ENCODE peak calls at places on chromosomes 7 and 10, in four cellular contexts. H is K562, I is GM12878, R is HepG2. B is an unnamed sample.
A peak's percentile ranks its signal among the peaks of the same experiment; 100 is the strongest.

GRCh38 chr7:105742787-105743186 is 133.6 kb downstream of the ATXN7L1 start:
- DNase-seq in H (no peak), I (no peak), R (no peak), B (no peak)

GRCh38 chr10:70927221-70927943 is 39.0 kb upstream of the PCBD1 start:
- DNase-seq in H (no peak), I (no peak), R (no peak), B (peak; percentile 44)

GRCh38 chr7:141071855-141072547 is 1.9 kb upstream of the TMEM178B start:
- DNase-seq in H (no peak), I (no peak), R (no peak), B (peak; percentile 67)

GRCh38 chr10:35191523-35191922 is 64.9 kb downstream of the CREM start:
- DNase-seq in H (peak; percentile 47), I (no peak), R (no peak), B (no peak)

GRCh38 chr10:110865184-110865803 is 6.4 kb upstream of the PDCD4 start:
- DNase-seq in H (no peak), I (no peak), R (no peak), B (no peak)

GRCh38 chr7:130994378-130995115 is 260.5 kb upstream of the KLF14 start:
- DNase-seq in H (no peak), I (no peak), R (no peak), B (no peak)

GRCh38 chr7:128347573-128348147 is 4.0 kb upstream of the RBM28 start:
- DNase-seq in H (peak; percentile 66), I (no peak), R (peak; percentile 50), B (peak; percentile 89)

GRCh38 chr10:98659951-98660350 is 213.2 kb upstream of the HPS1 start:
- DNase-seq in H (no peak), I (no peak), R (no peak), B (no peak)

GRCh38 chr10:22958338-22958737 is 30.5 kb downstream of the ARMC3 start:
- DNase-seq in H (no peak), I (no peak), R (no peak), B (no peak)

GRCh38 chr10:132102717-132103110 is 37.0 kb downstream of the JAKMIP3 start:
- DNase-seq in H (no peak), I (no peak), R (no peak), B (no peak)

GRCh38 chr7:70693690-70694356 is 438.1 kb upstream of the GALNT17 start:
- DNase-seq in H (no peak), I (no peak), R (no peak), B (peak; percentile 96)

GRCh38 chr10:91556691-91557529 is 76.0 kb downstream of the PPP1R3C start:
- DNase-seq in H (no peak), I (no peak), R (peak; percentile 95), B (no peak)

GRCh38 chr7:44064791-44065430 is 456 bp downstream of the PGAM2 start:
- DNase-seq in H (no peak), I (no peak), R (no peak), B (peak; percentile 71)

GRCh38 chr10:100370976-100371706 is 24.1 kb downstream of the SCD start:
- DNase-seq in H (peak; percentile 75), I (peak; percentile 34), R (peak; percentile 91), B (no peak)

GRCh38 chr7:101739757-101740398 is 77.5 kb upstream of the CUX1 start:
- DNase-seq in H (peak; percentile 52), I (no peak), R (no peak), B (no peak)

GRCh38 chr10:119136084-119136483 is 29.4 kb downstream of the SFXN4 start:
- DNase-seq in H (no peak), I (no peak), R (no peak), B (no peak)

GRCh38 chr10:117311261-117311660 is 64.0 kb downstream of the PDZD8 start:
- DNase-seq in H (no peak), I (no peak), R (no peak), B (no peak)

GRCh38 chr7:32164341-32164996 is 94.3 kb upstream of the PDE1C start:
- DNase-seq in H (peak; percentile 22), I (no peak), R (peak; percentile 43), B (peak; percentile 12)

GRCh38 chr7:50221028-50221427 is 83.5 kb upstream of the IKZF1 start:
- DNase-seq in H (no peak), I (no peak), R (no peak), B (no peak)

GRCh38 chr10:63752318-63752717 is 231.1 kb downstream of the REEP3 start:
- DNase-seq in H (peak; percentile 25), I (no peak), R (no peak), B (no peak)

GRCh38 chr10:3879073-3879472 is 94.1 kb upstream of the KLF6 start:
- DNase-seq in H (no peak), I (no peak), R (peak; percentile 73), B (no peak)

GRCh38 chr7:74568658-74569057 is 88.9 kb upstream of the GTF2I start:
- DNase-seq in H (no peak), I (no peak), R (no peak), B (no peak)

GRCh38 chr10:95755511-95756004 is 405 bp upstream of the ENTPD1 start:
- DNase-seq in H (no peak), I (peak; percentile 90), R (peak; percentile 6), B (no peak)

GRCh38 chr7:73716318-73716890 is 3.1 kb downstream of the STX1A start:
- DNase-seq in H (no peak), I (no peak), R (no peak), B (no peak)

GRCh38 chr10:8588135-8588534 is 533.6 kb downstream of the GATA3 start:
- DNase-seq in H (no peak), I (no peak), R (no peak), B (no peak)

GRCh38 chr7:81195033-81195432 is 276.2 kb upstream of the SEMA3C start:
- DNase-seq in H (no peak), I (no peak), R (peak; percentile 3), B (no peak)

GRCh38 chr10:67878133-67878532 is 6.3 kb upstream of the SIRT1 start:
- DNase-seq in H (no peak), I (no peak), R (no peak), B (no peak)

DNA sequence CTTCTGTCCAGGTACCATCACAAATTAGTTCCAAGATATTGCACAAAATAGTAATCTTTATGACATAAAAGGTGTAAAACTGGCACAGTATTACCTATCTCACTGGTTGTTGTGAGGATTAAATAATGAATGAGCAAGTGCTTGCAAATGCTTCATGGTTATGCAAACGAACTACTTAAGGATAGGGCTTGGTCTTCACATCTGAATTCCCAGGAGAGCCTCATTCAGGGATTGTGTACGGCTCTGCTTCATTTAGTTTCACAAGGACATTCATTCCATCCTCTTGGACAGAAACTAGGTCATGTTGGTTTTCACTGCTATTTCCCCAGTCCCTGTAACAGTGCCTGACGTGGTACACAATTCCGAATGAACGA is 12.1 kb downstream of the ABCA13 start:
- DNase-seq in H (no peak), I (no peak), R (no peak), B (no peak)
- TF ChIP-seq NFIC in H (no peak), I (no peak), R (no peak), B (no peak)

DNA sequence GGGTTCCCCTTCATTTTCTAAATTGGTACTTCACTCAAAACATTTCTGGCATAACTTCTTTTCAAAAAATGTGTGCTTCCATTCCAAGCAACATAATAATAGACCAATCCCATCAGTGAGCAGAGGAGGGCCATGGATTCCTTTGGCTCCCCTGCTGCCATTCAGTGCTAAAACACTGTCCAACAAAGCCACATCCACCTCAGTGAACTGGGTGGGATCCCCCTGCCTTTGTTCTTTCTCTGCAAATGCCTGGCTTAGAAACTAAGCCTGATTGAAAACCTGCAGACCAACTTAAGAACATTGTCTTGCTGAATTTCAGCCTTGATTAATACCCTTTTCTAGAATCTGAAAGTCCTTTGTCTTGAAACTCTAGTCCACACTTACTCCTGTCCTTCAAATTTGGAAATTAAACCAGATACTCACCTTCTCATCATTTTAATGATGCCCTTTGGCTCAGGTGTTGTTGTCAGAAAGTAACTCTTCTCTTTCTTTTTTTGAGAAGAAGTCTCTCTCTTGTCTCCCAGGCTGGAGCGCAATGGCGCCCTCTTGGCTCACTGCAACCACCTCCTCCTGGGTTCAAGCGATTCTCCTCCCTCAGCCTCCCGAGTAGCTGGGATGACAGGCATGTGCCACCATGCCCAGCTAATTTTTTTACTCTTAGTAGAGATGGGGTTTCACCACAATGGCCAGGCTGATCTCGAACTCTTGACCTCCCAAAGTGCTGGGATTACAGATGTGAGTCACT is 132.3 kb downstream of the PLXNA4 start:
- DNase-seq in H (no peak), I (no peak), R (no peak), B (no peak)
- TF ChIP-seq CTCF in H (no peak), I (no peak), R (no peak), B (no peak)

GRCh38 chr10:581776-582330 is 107.6 kb downstream of the DIP2C start:
- DNase-seq in H (no peak), I (no peak), R (no peak), B (no peak)

GRCh38 chr10:576130-576465 is 113.4 kb downstream of the DIP2C start:
- DNase-seq in H (no peak), I (no peak), R (no peak), B (no peak)

GRCh38 chr10:585502-585901 is 104.0 kb downstream of the DIP2C start:
- DNase-seq in H (no peak), I (no peak), R (no peak), B (no peak)

GRCh38 chr10:583433-583832 is 106.0 kb downstream of the DIP2C start:
- DNase-seq in H (no peak), I (no peak), R (no peak), B (no peak)

GRCh38 chr10:580796-581195 is 108.7 kb downstream of the DIP2C start:
- DNase-seq in H (no peak), I (no peak), R (no peak), B (no peak)
- TF ChIP-seq NFIC in H (no peak), I (no peak), R (no peak), B (no peak)

GRCh38 chr10:88582806-88583583 is at the start of gene RNLS:
- DNase-seq in H (peak; percentile 13), I (peak; percentile 37), R (no peak), B (peak; percentile 2)
- TF ChIP-seq CTCF in H (peak; percentile 29), I (peak; percentile 81), R (peak; percentile 70), B (no peak)

DNA sequence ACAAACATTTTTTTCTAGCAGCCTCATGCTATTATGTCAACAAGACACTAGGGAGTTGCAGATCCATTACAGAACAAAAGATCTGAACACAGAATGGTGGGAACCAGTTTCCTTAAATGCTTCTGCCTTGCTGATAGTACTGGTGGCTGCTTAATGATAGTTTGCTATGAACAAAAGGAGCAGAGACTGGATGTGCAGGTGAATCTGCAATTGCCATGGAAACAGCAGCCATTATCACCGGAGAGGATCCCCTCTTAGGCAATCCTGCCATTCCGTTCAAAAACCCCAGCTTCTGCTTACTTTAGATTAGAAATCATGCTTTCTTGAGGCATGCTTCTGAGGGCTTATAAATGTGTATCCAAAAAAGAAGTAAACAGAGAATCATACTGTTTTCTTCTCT is 80.0 kb upstream of the PRKAR2B start:
- DNase-seq in H (no peak), I (no peak), R (no peak), B (no peak)
- TF ChIP-seq NFIC in H (no peak), I (no peak), R (no peak), B (no peak)

GRCh38 chr10:103069453-103070331 is 123.4 kb downstream of the NT5C2 start:
- DNase-seq in H (peak; percentile 34), I (peak; percentile 46), R (peak; percentile 41), B (peak; percentile 77)
- TF ChIP-seq CTCF in H (peak; percentile 72), I (peak; percentile 82), R (peak; percentile 83), B (peak; percentile 83)

GRCh38 chr7:112143567-112143966 is 62.6 kb downstream of the DOCK4 start:
- DNase-seq in H (no peak), I (no peak), R (no peak), B (no peak)
- TF ChIP-seq NFIC in H (no peak), I (no peak), R (no peak), B (no peak)